ENCODE peak calls at places on chromosomes 4 and X, in six cellular contexts. S is small intestine, R is colonic mucosa, F is hepatocyte, O is neuronal stem cell, P is neural progenitor cell. E is an unnamed sample.

GRCh38 chr4:106289737-106290136 is 26.3 kb downstream of the TBCK start:
- DNase-seq in S (no peak), R (no peak), F (no peak), O (no peak), P (no peak), E (no peak)

GRCh38 chrX:41027388-41027787 is 57.9 kb upstream of the USP9X start:
- DNase-seq in S (no peak), R (no peak), F (peak; percentile 34), O (no peak), P (peak; percentile 36), E (no peak)

GRCh38 chr4:184409911-184410692 is 64.2 kb downstream of the IRF2 start:
- DNase-seq in S (peak; percentile 38), R (no peak), F (no peak), O (no peak), P (no peak), E (no peak)

GRCh38 chr4:139764686-139765085 is 99.1 kb downstream of the MGST2 start:
- DNase-seq in S (no peak), R (no peak), F (no peak), O (no peak), P (no peak), E (no peak)

GRCh38 chr4:14375816-14376215 is 626.5 kb upstream of the CPEB2 start:
- DNase-seq in S (no peak), R (no peak), F (no peak), O (no peak), P (no peak), E (no peak)

GRCh38 chrX:103678199-103678993 is 8.1 kb downstream of the MORF4L2 start:
- DNase-seq in S (no peak), R (no peak), F (no peak), O (no peak), P (no peak), E (no peak)

GRCh38 chr4:189202182-189202868 is 738.3 kb upstream of the FRG1 start:
- DNase-seq in S (peak; percentile 36), R (peak; percentile 32), F (peak; percentile 83), O (peak; percentile 45), P (peak; percentile 79), E (peak; percentile 83)

GRCh38 chr4:13537832-13538177 is 6.5 kb downstream of the NKX3-2 start:
- DNase-seq in S (no peak), R (no peak), F (no peak), O (no peak), P (no peak), E (no peak)

GRCh38 chr4:139241784-139242151 is 38.3 kb downstream of the MGARP start:
- DNase-seq in S (no peak), R (no peak), F (no peak), O (no peak), P (no peak), E (no peak)

GRCh38 chr4:68748181-68748981 is 67.4 kb upstream of the UGT2B10 start:
- DNase-seq in S (peak; percentile 59), R (no peak), F (peak; percentile 13), O (no peak), P (no peak), E (no peak)

GRCh38 chrX:38563006-38563405 is 1.7 kb downstream of the TSPAN7 start:
- DNase-seq in S (no peak), R (peak; percentile 24), F (peak; percentile 4), O (no peak), P (no peak), E (no peak)

GRCh38 chr4:103098331-103098730 is 1.3 kb downstream of the BDH2 start:
- DNase-seq in S (no peak), R (no peak), F (no peak), O (no peak), P (peak; percentile 36), E (no peak)

GRCh38 chr4:182082910-182083309 is 160.3 kb upstream of the TENM3 start:
- DNase-seq in S (no peak), R (no peak), F (no peak), O (no peak), P (no peak), E (no peak)

GRCh38 chr4:89823416-89823815 is 13.5 kb downstream of the SNCA start:
- DNase-seq in S (no peak), R (no peak), F (no peak), O (no peak), P (no peak), E (no peak)

GRCh38 chr4:66688674-66689073 is 856.6 kb downstream of the CENPC start:
- DNase-seq in S (no peak), R (no peak), F (peak; percentile 27), O (no peak), P (no peak), E (no peak)

GRCh38 chr4:149465941-149466340 is 349.7 kb downstream of the IQCM start:
- DNase-seq in S (no peak), R (no peak), F (no peak), O (no peak), P (no peak), E (no peak)

GRCh38 chr4:182577411-182577810 is 334.2 kb downstream of the TENM3 start:
- DNase-seq in S (no peak), R (no peak), F (no peak), O (no peak), P (no peak), E (no peak)

GRCh38 chrX:153340111-153340510 is 6.2 kb downstream of the ZNF275 start:
- DNase-seq in S (no peak), R (no peak), F (no peak), O (no peak), P (no peak), E (no peak)

GRCh38 chr4:79466621-79467020 is 58.6 kb upstream of the GK2 start:
- DNase-seq in S (no peak), R (no peak), F (no peak), O (no peak), P (no peak), E (no peak)

GRCh38 chr4:83974111-83974789 is 438.3 kb downstream of the GPAT3 start:
- DNase-seq in S (no peak), R (no peak), F (no peak), O (no peak), P (no peak), E (no peak)

GRCh38 chr4:23736466-23736865 is 153.4 kb downstream of the PPARGC1A start:
- DNase-seq in S (no peak), R (no peak), F (no peak), O (no peak), P (no peak), E (no peak)

GRCh38 chrX:93422693-93423092 is 250.7 kb downstream of the NAP1L3 start:
- DNase-seq in S (no peak), R (peak; percentile 20), F (peak; percentile 76), O (peak; percentile 26), P (peak; percentile 76), E (no peak)

GRCh38 chr4:140251566-140251965 is 97.6 kb upstream of the MAML3 start:
- DNase-seq in S (no peak), R (no peak), F (peak; percentile 11), O (no peak), P (no peak), E (no peak)

GRCh38 chr4:112516401-112517066 is 554 bp upstream of the NEUROG2 start:
- DNase-seq in S (no peak), R (no peak), F (no peak), O (peak; percentile 89), P (peak; percentile 96), E (no peak)

GRCh38 chr4:184568770-184569169 is 80.5 kb downstream of the CASP3 start:
- DNase-seq in S (no peak), R (no peak), F (no peak), O (no peak), P (no peak), E (no peak)

GRCh38 chrX:49171752-49172279 is at the start of gene PLP2:
- DNase-seq in S (peak; percentile 56), R (peak; percentile 60), F (peak; percentile 74), O (no peak), P (peak; percentile 43), E (peak; percentile 69)

GRCh38 chr4:155197757-155198156 is 10.7 kb upstream of the NPY2R start:
- DNase-seq in S (no peak), R (no peak), F (no peak), O (no peak), P (no peak), E (no peak)

GRCh38 chr4:72791054-72791453 is 222.0 kb upstream of the ADAMTS3 start:
- DNase-seq in S (no peak), R (no peak), F (no peak), O (no peak), P (no peak), E (no peak)

GRCh38 chr4:123421227-123421941 is 24.8 kb downstream of the SPRY1 start:
- DNase-seq in S (peak; percentile 73), R (no peak), F (no peak), O (no peak), P (no peak), E (no peak)
- H3K27ac ChIP-seq in S (no peak overlapping the region), R (no peak overlapping the region), F (peak overlapping the region; percentile 19), O (no peak overlapping the region), P (no peak overlapping the region), E (peak overlapping the region; percentile 13)

GRCh38 chrX:13092455-13092941 is 48.1 kb upstream of the FAM9C start:
- DNase-seq in S (peak; percentile 52), R (peak; percentile 65), F (no peak), O (no peak), P (no peak), E (no peak)
- H3K4me1 ChIP-seq in S (peaks cover 4% of the 10 kb centered on the region), R (no peaks in the 10 kb centered on the region), F (peaks cover 35% of the 10 kb centered on the region), O (no peaks in the 10 kb centered on the region), P (peaks cover 6% of the 10 kb centered on the region), E (no peaks in the 10 kb centered on the region)

DNA sequence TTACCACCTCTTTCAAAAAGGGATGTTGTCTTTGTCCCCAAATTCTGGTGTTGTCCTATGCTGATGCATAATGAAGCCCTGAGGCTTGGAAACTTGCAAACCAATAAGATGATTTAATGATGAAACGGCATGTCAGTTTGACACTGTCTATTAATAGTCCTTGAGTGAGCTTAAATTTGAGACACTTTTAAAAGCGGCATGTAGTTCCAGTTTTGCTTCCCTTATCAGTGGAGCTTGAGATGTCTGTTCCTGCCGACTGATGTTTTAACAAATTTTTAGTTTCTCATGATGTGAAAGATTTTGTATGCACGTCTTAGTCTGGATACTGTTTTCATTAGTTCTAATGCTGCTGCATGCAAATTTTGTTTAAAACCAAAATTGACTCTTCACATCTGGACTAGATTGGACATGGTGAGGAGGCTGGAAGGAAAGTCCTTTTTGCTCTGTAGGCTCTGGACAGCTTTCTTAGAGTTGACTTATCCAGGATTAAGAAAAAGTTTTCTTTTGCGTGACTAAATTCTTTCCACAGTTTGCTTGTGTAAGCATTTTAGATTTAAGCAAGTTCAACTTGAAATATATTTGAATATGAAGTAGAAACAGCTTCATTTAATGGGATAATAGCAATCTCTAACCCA is 11.7 kb downstream of the C1GALT1C1 start:
- DNase-seq in S (no peak), R (no peak), F (no peak), O (no peak), P (no peak), E (no peak)
- H3K27ac ChIP-seq in S (no peak overlapping the region), R (no peak overlapping the region), F (no peak overlapping the region), O (no peak overlapping the region), P (no peak overlapping the region), E (no peak overlapping the region)

GRCh38 chr4:104973708-104974107 is 173.0 kb upstream of the TET2 start:
- DNase-seq in S (no peak), R (no peak), F (no peak), O (no peak), P (no peak), E (no peak)

GRCh38 chr4:104971458-104971857 is 175.2 kb upstream of the TET2 start:
- DNase-seq in S (no peak), R (no peak), F (no peak), O (no peak), P (no peak), E (no peak)

GRCh38 chr4:104979083-104979760 is 167.5 kb upstream of the TET2 start:
- DNase-seq in S (no peak), R (no peak), F (no peak), O (no peak), P (no peak), E (no peak)

GRCh38 chr4:104976258-104976657 is 170.4 kb upstream of the TET2 start:
- DNase-seq in S (no peak), R (no peak), F (no peak), O (no peak), P (no peak), E (no peak)

GRCh38 chr4:104975617-104976016 is 171.1 kb upstream of the TET2 start:
- DNase-seq in S (no peak), R (no peak), F (no peak), O (no peak), P (no peak), E (no peak)
- H3K4me1 ChIP-seq in S (no peaks in the 10 kb centered on the region), R (no peaks in the 10 kb centered on the region), F (no peaks in the 10 kb centered on the region), O (no peaks in the 10 kb centered on the region), P (no peaks in the 10 kb centered on the region), E (no peaks in the 10 kb centered on the region)

E was measured in heart left ventricle.